ENCODE peak calls at places on chromosomes 16 and 17, in four cellular contexts. Y, D, X and J are unnamed samples.

GRCh38 chr16:82440336-82440735 is 186.4 kb upstream of the CDH13 start:
- DNase-seq in Y (no peak), D (no peak), X (no peak), J (no peak)

GRCh38 chr17:12549499-12549901 is 116.2 kb upstream of the MYOCD start:
- DNase-seq in Y (no peak), D (no peak), X (no peak), J (no peak)

GRCh38 chr17:39867891-39868553 is at the start of gene ZPBP2:
- DNase-seq in Y (peak), D (no peak), X (peak), J (peak)

GRCh38 chr16:66414891-66415290 is 12.2 kb upstream of the BEAN1 start:
- DNase-seq in Y (no peak), D (no peak), X (no peak), J (no peak)

GRCh38 chr17:42436401-42436800 is 13.3 kb upstream of the CAVIN1 start:
- DNase-seq in Y (peak), D (no peak), X (no peak), J (no peak)

GRCh38 chr17:57578608-57578990 is 166.5 kb downstream of the CCDC182 start:
- DNase-seq in Y (no peak), D (no peak), X (no peak), J (no peak)

GRCh38 chr17:78082988-78083387 is 45.6 kb downstream of the TMC6 start:
- DNase-seq in Y (no peak), D (no peak), X (no peak), J (no peak)

GRCh38 chr16:31395647-31396046 is 2.5 kb downstream of the ITGAD start:
- DNase-seq in Y (peak), D (no peak), X (no peak), J (no peak)

GRCh38 chr17:2198917-2199316 is 104.7 kb downstream of the SMG6 start:
- DNase-seq in Y (no peak), D (no peak), X (no peak), J (no peak)

GRCh38 chr16:1119766-1120611 is 23.9 kb upstream of the C1QTNF8 start:
- DNase-seq in Y (no peak), D (no peak), X (no peak), J (no peak)

GRCh38 chr17:41015473-41015872 is 6.5 kb upstream of the KRTAP3-1 start:
- DNase-seq in Y (no peak), D (no peak), X (no peak), J (no peak)

GRCh38 chr16:9489823-9490467 is 398.5 kb downstream of the HAPSTR1 start:
- DNase-seq in Y (peak), D (no peak), X (no peak), J (no peak)

GRCh38 chr17:59427425-59427921 is 96.0 kb downstream of the YPEL2 start:
- DNase-seq in Y (no peak), D (no peak), X (no peak), J (no peak)

GRCh38 chr17:29141484-29141835 is 38.7 kb downstream of the MYO18A start:
- DNase-seq in Y (no peak), D (no peak), X (no peak), J (no peak)

GRCh38 chr16:89536371-89536770 is 24.1 kb upstream of the RPL13 start:
- DNase-seq in Y (peak), D (no peak), X (no peak), J (no peak)

GRCh38 chr16:89026121-89026612 is 49.2 kb upstream of the CBFA2T3 start:
- DNase-seq in Y (no peak), D (no peak), X (no peak), J (peak)

GRCh38 chr16:17803625-17804410 is 333.1 kb upstream of the XYLT1 start:
- DNase-seq in Y (no peak), D (no peak), X (no peak), J (no peak)

GRCh38 chr16:13902052-13902451 is 17.9 kb upstream of the ERCC4 start:
- DNase-seq in Y (no peak), D (no peak), X (no peak), J (no peak)

GRCh38 chr16:64455275-64455674 is 666.6 kb downstream of the CDH11 start:
- DNase-seq in Y (no peak), D (no peak), X (no peak), J (no peak)

GRCh38 chr16:80027007-80027965 is 426.7 kb upstream of the MAF start:
- DNase-seq in Y (peak), D (no peak), X (peak), J (peak)

GRCh38 chr16:64397945-64398508 is 723.8 kb downstream of the CDH11 start:
- DNase-seq in Y (no peak), D (no peak), X (no peak), J (no peak)

GRCh38 chr16:13940397-13940933 is 20.5 kb downstream of the ERCC4 start:
- DNase-seq in Y (no peak), D (no peak), X (no peak), J (no peak)

GRCh38 chr16:49620158-49620867 is 235.6 kb downstream of the ZNF423 start:
- DNase-seq in Y (peak), D (no peak), X (no peak), J (no peak)

GRCh38 chr17:16013943-16014407 is 14.4 kb downstream of the TTC19 start:
- DNase-seq in Y (no peak), D (no peak), X (no peak), J (no peak)

GRCh38 chr16:66936462-66936861 is 1.1 kb downstream of the CES2 start:
- DNase-seq in Y (peak), D (no peak), X (no peak), J (no peak)

GRCh38 chr17:51540151-51540550 is 279.8 kb downstream of the UTP18 start:
- DNase-seq in Y (no peak), D (peak), X (no peak), J (no peak)

GRCh38 chr16:70644763-70645597 is 1.4 kb upstream of the IL34 start:
- DNase-seq in Y (no peak), D (no peak), X (no peak), J (no peak)

GRCh38 chr16:59597269-59597668 is 863.2 kb upstream of the GOT2 start:
- DNase-seq in Y (no peak), D (no peak), X (no peak), J (no peak)

GRCh38 chr17:79160980-79161621 is 86.5 kb downstream of the ENGASE start:
- DNase-seq in Y (no peak), D (no peak), X (no peak), J (no peak)

GRCh38 chr17:28743243-28744103 is at the start of gene TRAF4:
- DNase-seq in Y (peak), D (peak), X (peak), J (peak)

GRCh38 chr17:45995617-45996270 is 3.3 kb upstream of the STH start:
- DNase-seq in Y (no peak), D (no peak), X (no peak), J (no peak)

GRCh38 chr16:15523092-15523541 is 88.7 kb downstream of the BMERB1 start:
- DNase-seq in Y (peak), D (peak), X (no peak), J (no peak)

GRCh38 chr16:4193920-4194319 is 48.0 kb downstream of the SRL start:
- DNase-seq in Y (no peak), D (no peak), X (no peak), J (no peak)

GRCh38 chr17:36743130-36743529 is 141.7 kb downstream of the MRM1 start:
- DNase-seq in Y (no peak), D (no peak), X (no peak), J (no peak)

GRCh38 chr16:21222495-21223337 is 10.8 kb upstream of the ANKS4B start:
- DNase-seq in Y (peak), D (no peak), X (no peak), J (no peak)

GRCh38 chr17:15892679-15893332 is 52.1 kb upstream of the ADORA2B start:
- DNase-seq in Y (no peak), D (no peak), X (no peak), J (no peak)